ENCODE peak calls at places on chromosomes 16 and 17, in eight cellular contexts. U is tibial nerve; T is tibial artery; I is Panc1; K is GM23248; H is CD8-positive, alpha-beta T cell; W is thoracic aorta; F is CD4-positive, alpha-beta T cell. C is an unnamed sample.

GRCh38 chr17:51234162-51234561 is 25.7 kb downstream of the MBTD1 start:
- DNase-seq in K (no peak), H (no peak), W (no peak), T (no peak), F (no peak), U (no peak), I (no peak), C (no peak)

GRCh38 chr16:17729820-17730219 is 259.1 kb upstream of the XYLT1 start:
- DNase-seq in F (no peak), T (no peak), I (no peak), H (no peak), W (no peak), K (no peak), U (no peak), C (no peak)

GRCh38 chr17:31320791-31321190 is 631 bp downstream of the EVI2A start:
- DNase-seq in W (no peak), F (no peak), U (no peak), T (no peak), I (no peak), H (no peak), K (peak; percentile 10), C (no peak)

GRCh38 chr16:4317471-4318170 is 1.8 kb downstream of the GLIS2 start:
- DNase-seq in U (no peak), H (no peak), K (peak; percentile 39), I (no peak), T (no peak), W (no peak), F (no peak), C (no peak)

GRCh38 chr16:53052519-53053501 is at the start of gene CHD9NB:
- DNase-seq in U (no peak), T (no peak), F (no peak), H (no peak), K (peak; percentile 95), W (peak; percentile 11), I (no peak), C (no peak)

GRCh38 chr17:28712037-28712704 is 483 bp upstream of the PROCA1 start:
- DNase-seq in F (peak; percentile 55), U (peak; percentile 24), T (peak; percentile 38), I (no peak), K (no peak), W (no peak), H (peak; percentile 74), C (peak; percentile 43)

GRCh38 chr16:67562918-67563707 is 787 bp downstream of the CTCF start:
- DNase-seq in T (no peak), K (peak; percentile 81), I (no peak), W (no peak), F (peak; percentile 69), H (peak; percentile 79), U (no peak), C (peak; percentile 68)

GRCh38 chr17:18066866-18067265 is 20.9 kb upstream of the DRG2 start:
- DNase-seq in W (no peak), H (no peak), I (no peak), K (no peak), T (no peak), F (no peak), U (no peak), C (no peak)

GRCh38 chr17:42518046-42518754 is 17.8 kb upstream of the NAGLU start:
- DNase-seq in H (no peak), F (no peak), K (peak; percentile 96), W (peak; percentile 80), U (peak; percentile 69), I (peak; percentile 69), T (peak; percentile 95), C (no peak)

GRCh38 chr16:56950881-56951771 is 10.6 kb upstream of the CETP start:
- DNase-seq in I (no peak), T (peak; percentile 53), U (no peak), H (peak; percentile 71), W (no peak), F (peak; percentile 33), K (peak; percentile 83), C (peak; percentile 17)

GRCh38 chr17:7177954-7178477 is 1.2 kb downstream of the ASGR1 start:
- DNase-seq in W (no peak), F (no peak), I (no peak), K (peak; percentile 61), U (no peak), H (no peak), T (no peak), C (no peak)

GRCh38 chr17:80848449-80849102 is 143.1 kb upstream of the CHMP6 start:
- DNase-seq in H (no peak), W (no peak), I (no peak), F (no peak), K (no peak), T (peak; percentile 7), U (no peak), C (no peak)

GRCh38 chr17:80847506-80848230 is 144.0 kb upstream of the CHMP6 start:
- DNase-seq in F (peak; percentile 60), U (no peak), K (no peak), W (no peak), T (peak; percentile 12), I (no peak), H (peak; percentile 75), C (no peak)

GRCh38 chr17:80850109-80850508 is 141.5 kb upstream of the CHMP6 start:
- DNase-seq in U (no peak), F (no peak), H (no peak), T (no peak), W (no peak), K (no peak), I (no peak), C (no peak)

GRCh38 chr17:80850817-80851216 is 140.8 kb upstream of the CHMP6 start:
- DNase-seq in T (no peak), I (no peak), H (no peak), U (no peak), W (no peak), K (no peak), F (no peak), C (no peak)

DNA sequence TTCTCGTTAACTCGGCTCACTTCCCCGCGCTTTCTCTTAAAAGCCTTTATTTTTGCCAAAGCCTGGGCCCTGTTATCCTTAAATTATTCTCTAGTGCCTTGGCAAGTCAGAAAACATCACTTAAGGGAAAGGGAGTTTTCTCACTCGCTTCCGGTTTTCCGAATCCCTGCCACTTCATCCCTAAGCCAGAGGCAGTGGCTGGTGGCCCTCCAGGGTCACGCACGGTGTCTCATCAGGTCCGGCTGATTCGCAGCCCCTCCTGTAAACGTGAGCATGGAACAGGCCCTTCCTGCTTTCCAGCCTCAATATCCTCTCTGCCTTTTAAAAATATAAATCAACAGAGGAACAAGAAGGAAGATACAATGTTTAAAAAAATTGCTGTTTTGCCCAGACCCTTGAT is 142.5 kb upstream of the CHMP6 start:
- DNase-seq in U (no peak), T (no peak), I (no peak), H (no peak), W (no peak), F (no peak), K (no peak), C (no peak)
- H3K27me3 ChIP-seq in U (no peaks in the 10 kb centered on the region), T (no peaks in the 10 kb centered on the region), I (no peaks in the 10 kb centered on the region), H (no peaks in the 10 kb centered on the region), W (no peaks in the 10 kb centered on the region), F (no peaks in the 10 kb centered on the region), K (no peaks in the 10 kb centered on the region), C (no peaks in the 10 kb centered on the region)

DNA sequence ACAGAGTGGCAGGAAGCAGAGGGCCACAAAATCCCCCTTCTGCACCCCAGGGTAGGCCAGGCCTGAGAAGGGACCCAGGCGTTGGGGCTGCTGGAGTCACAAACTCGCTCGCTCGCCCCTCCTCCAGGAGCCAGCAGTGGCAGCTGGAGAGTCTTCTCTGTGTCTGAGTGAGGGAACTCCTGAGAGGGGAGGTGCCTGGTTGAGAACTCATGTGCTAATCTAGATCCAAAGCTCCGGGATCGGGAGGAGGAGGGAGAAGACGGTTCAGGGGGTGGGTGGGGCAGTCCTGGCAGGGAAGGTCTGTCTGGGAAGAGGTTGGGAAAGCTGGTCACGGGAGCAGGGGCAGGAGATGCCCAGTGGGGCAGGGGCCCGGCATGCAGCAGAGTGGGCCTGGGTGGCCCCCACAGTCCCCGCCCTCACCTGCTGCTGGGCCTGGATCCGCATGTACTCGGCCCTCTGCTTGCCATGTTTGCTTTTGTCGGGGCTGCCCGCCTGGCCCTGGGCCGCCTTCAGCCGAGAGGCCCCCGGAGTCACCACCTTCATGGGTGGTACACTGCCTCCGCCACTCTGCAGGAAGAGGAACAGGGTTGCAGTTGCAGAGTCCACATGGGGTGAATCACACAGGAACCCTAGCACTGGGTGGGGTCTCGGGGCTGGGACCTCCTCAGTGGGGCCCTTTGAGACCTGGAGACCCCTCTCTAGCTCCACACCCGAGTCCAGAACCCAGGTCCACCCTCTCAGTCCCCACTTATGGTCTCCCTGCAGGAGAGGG is 62.2 kb downstream of the SRCIN1 start:
- DNase-seq in U (no peak), K (no peak), T (no peak), W (no peak), F (no peak), H (no peak), I (no peak), C (no peak)
- H3K27me3 ChIP-seq in U (no peaks in the 10 kb centered on the region), K (no peaks in the 10 kb centered on the region), T (no peaks in the 10 kb centered on the region), W (no peaks in the 10 kb centered on the region), F (no peaks in the 10 kb centered on the region), H (no peaks in the 10 kb centered on the region), I (no peaks in the 10 kb centered on the region), C (peaks cover 7% of the 10 kb centered on the region)

GRCh38 chr16:86573215-86573614 is 5.1 kb upstream of the FOXL1 start:
- DNase-seq in F (no peak), U (no peak), I (no peak), K (no peak), H (no peak), W (no peak), T (no peak), C (no peak)
- H3K27me3 ChIP-seq in F (peaks cover 78% of the 10 kb centered on the region), U (peaks cover 98% of the 10 kb centered on the region), I (no peaks in the 10 kb centered on the region), K (no peaks in the 10 kb centered on the region), H (peaks cover 41% of the 10 kb centered on the region), W (no peaks in the 10 kb centered on the region), T (no peaks in the 10 kb centered on the region), C (peaks cover 37% of the 10 kb centered on the region)

GRCh38 chr17:39222866-39223834 is 2.6 kb downstream of the STAC2 start:
- DNase-seq in I (no peak), H (no peak), U (no peak), K (no peak), T (no peak), W (no peak), F (no peak), C (no peak)

GRCh38 chr17:39225974-39226683 is 384 bp upstream of the STAC2 start:
- DNase-seq in U (no peak), T (peak; percentile 85), W (peak; percentile 72), F (peak; percentile 30), K (peak; percentile 57), H (peak; percentile 66), I (no peak), C (peak; percentile 43)

GRCh38 chr17:39225308-39225973 is at the start of gene STAC2:
- DNase-seq in I (no peak), K (peak; percentile 34), F (no peak), T (no peak), H (no peak), U (no peak), W (no peak), C (no peak)

GRCh38 chr17:39223907-39224777 is 1.6 kb downstream of the STAC2 start:
- DNase-seq in U (no peak), H (no peak), F (no peak), I (no peak), W (no peak), T (no peak), K (no peak), C (no peak)

GRCh38 chr17:39224778-39225307 is 902 bp downstream of the STAC2 start:
- DNase-seq in T (no peak), I (no peak), U (no peak), F (no peak), K (no peak), W (no peak), H (no peak), C (no peak)
- H3K27me3 ChIP-seq in T (no peaks in the 10 kb centered on the region), I (no peaks in the 10 kb centered on the region), U (peaks cover 56% of the 10 kb centered on the region), F (peaks cover 48% of the 10 kb centered on the region), K (peaks cover 11% of the 10 kb centered on the region), W (no peaks in the 10 kb centered on the region), H (peaks cover 4% of the 10 kb centered on the region), C (peaks cover 27% of the 10 kb centered on the region)

C was measured in CD8-positive, alpha-beta memory T cell.